ENCODE peak calls at places on chromosome 1, in six cellular contexts. R is activated gamma-delta T cell; C is H7; E is lung; H is activated naive CD4-positive, alpha-beta T cell; Y is fibroblast of the aortic adventitia. D is an unnamed sample.

GRCh38 chr1:41507152-41507720 is 22.8 kb upstream of the EDN2 start:
- DNase-seq in R (no peak), C (no peak), E (no peak), H (no peak), Y (no peak), D (no peak)

GRCh38 chr1:248811514-248812490 is 13.9 kb downstream of the SH3BP5L start:
- DNase-seq in R (no peak), C (peak), E (no peak), H (no peak), Y (no peak), D (peak)

GRCh38 chr1:18886003-18886335 is 16.4 kb downstream of the ALDH4A1 start:
- DNase-seq in R (no peak), C (no peak), E (no peak), H (no peak), Y (peak), D (peak)

GRCh38 chr1:222060247-222060851 is 318.5 kb upstream of the DUSP10 start:
- DNase-seq in R (no peak), C (no peak), E (no peak), H (no peak), Y (no peak), D (no peak)

GRCh38 chr1:25723250-25723880 is 76.6 kb upstream of the SELENON start:
- DNase-seq in R (no peak), C (peak), E (no peak), H (no peak), Y (no peak), D (no peak)

GRCh38 chr1:196466656-196467055 is 141.6 kb downstream of the KCNT2 start:
- DNase-seq in R (no peak), C (no peak), E (no peak), H (no peak), Y (peak), D (peak)

GRCh38 chr1:155640367-155640766 is 30.3 kb downstream of the MSTO1 start:
- DNase-seq in R (no peak), C (no peak), E (no peak), H (no peak), Y (no peak), D (no peak)

GRCh38 chr1:206693592-206693991 is 8.9 kb downstream of the MAPKAPK2 start:
- DNase-seq in R (no peak), C (no peak), E (no peak), H (no peak), Y (peak), D (peak)

GRCh38 chr1:206011057-206011456 is 7.9 kb upstream of the RAB7B start:
- DNase-seq in R (no peak), C (no peak), E (no peak), H (no peak), Y (no peak), D (no peak)

GRCh38 chr1:94514095-94514727 is 27.3 kb downstream of the F3 start:
- DNase-seq in R (no peak), C (peak), E (no peak), H (no peak), Y (peak), D (peak)

GRCh38 chr1:243944429-243945160 is 94.6 kb upstream of the AKT3 start:
- DNase-seq in R (no peak), C (peak), E (no peak), H (no peak), Y (peak), D (no peak)